ENCODE peak calls at places on chromosomes 7 and 10, in four cellular contexts. G, I, E and S are unnamed samples.

GRCh38 chr10:47311193-47311899 is 10.9 kb upstream of the GDF2 start:
- DNase-seq in I (no peak), G (no peak), E (peak), S (no peak)

GRCh38 chr7:919114-919442 is 35.4 kb downstream of the ADAP1 start:
- DNase-seq in I (no peak), G (peak), E (no peak), S (no peak)

GRCh38 chr10:101120884-101121660 is 10.0 kb upstream of the TLX1 start:
- DNase-seq in G (no peak), I (no peak), E (no peak), S (no peak)

GRCh38 chr10:33373263-33373662 is 38.8 kb upstream of the NRP1 start:
- DNase-seq in E (no peak), G (no peak), I (no peak), S (no peak)

GRCh38 chr10:67107670-67108069 is 181.8 kb downstream of the LRRTM3 start:
- DNase-seq in I (no peak), E (no peak), G (peak), S (no peak)

GRCh38 chr7:5774136-5774535 is 7.3 kb downstream of the RNF216 start:
- DNase-seq in I (no peak), G (no peak), E (no peak), S (no peak)

GRCh38 chr7:32161708-32162107 is 91.5 kb upstream of the PDE1C start:
- DNase-seq in E (no peak), G (no peak), I (no peak), S (no peak)

GRCh38 chr7:54394877-54395276 is 147.3 kb upstream of the VSTM2A start:
- DNase-seq in I (no peak), G (no peak), E (no peak), S (no peak)

GRCh38 chr10:124701881-124702656 is 42.1 kb downstream of the FAM53B start:
- DNase-seq in G (no peak), I (no peak), E (peak), S (no peak)

GRCh38 chr10:21510218-21511070 is 15.0 kb downstream of the SKIDA1 start:
- DNase-seq in E (no peak), G (peak), I (no peak), S (no peak)

GRCh38 chr7:128347573-128348147 is 4.0 kb upstream of the RBM28 start:
- DNase-seq in I (no peak), E (peak), G (peak), S (peak)

GRCh38 chr7:135206887-135207738 is 4.2 kb downstream of the WDR91 start:
- DNase-seq in E (no peak), I (peak), G (no peak), S (no peak)

GRCh38 chr10:28036587-28036986 is 37.7 kb upstream of the ODAD2 start:
- DNase-seq in I (no peak), G (no peak), E (no peak), S (no peak)

GRCh38 chr7:69198250-69198649 is 400.0 kb upstream of the AUTS2 start:
- DNase-seq in I (no peak), E (no peak), G (no peak), S (no peak)

GRCh38 chr7:41808541-41808940 is 105.7 kb upstream of the INHBA start:
- DNase-seq in G (peak), E (no peak), I (no peak), S (no peak)

GRCh38 chr7:41809081-41809480 is 106.2 kb upstream of the INHBA start:
- DNase-seq in I (no peak), E (no peak), G (no peak), S (no peak)

GRCh38 chr7:41810258-41810576 is 107.3 kb upstream of the INHBA start:
- DNase-seq in I (peak), G (no peak), E (no peak), S (no peak)

GRCh38 chr7:41814888-41815287 is 112.0 kb upstream of the INHBA start:
- DNase-seq in G (no peak), I (no peak), E (no peak), S (no peak)

GRCh38 chr7:41809487-41810257 is 106.8 kb upstream of the INHBA start:
- DNase-seq in E (no peak), I (no peak), G (no peak), S (no peak)
- TF ChIP-seq CBFB in E (no peak), I (no peak), G (no peak), S (no peak)

DNA sequence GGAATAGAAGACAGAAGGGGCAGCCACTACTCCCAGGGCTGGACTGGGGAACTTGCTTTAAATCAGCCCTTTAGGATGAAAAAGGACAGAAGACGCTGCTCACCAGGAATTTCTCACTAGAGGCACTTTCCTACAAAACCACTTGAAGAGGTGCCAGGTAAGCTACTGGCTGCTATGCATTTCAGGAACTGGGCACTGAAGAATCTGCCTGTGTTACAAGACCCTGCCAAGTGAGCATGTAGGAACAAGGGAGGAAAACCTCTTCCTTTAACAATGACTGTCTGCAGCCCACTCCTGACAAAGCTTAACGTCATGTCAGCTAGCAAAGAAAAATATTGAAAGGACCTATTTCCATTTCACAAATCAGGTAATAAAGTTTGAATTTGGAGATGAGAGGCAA is 5.8 kb upstream of the AGMO start:
- DNase-seq in I (no peak), G (no peak), E (no peak), S (no peak)
- TF ChIP-seq CBFB in I (no peak), G (no peak), E (no peak), S (no peak)

GRCh38 chr7:78225534-78225933 is 427.0 kb downstream of the PHTF2 start:
- DNase-seq in G (no peak), E (no peak), I (no peak), S (no peak)

GRCh38 chr7:78220754-78221153 is 422.2 kb downstream of the PHTF2 start:
- DNase-seq in G (no peak), E (no peak), I (no peak), S (no peak)

GRCh38 chr7:78223598-78223997 is 425.0 kb downstream of the PHTF2 start:
- DNase-seq in I (no peak), E (no peak), G (no peak), S (no peak)

GRCh38 chr7:78224923-78225322 is 426.4 kb downstream of the PHTF2 start:
- DNase-seq in E (no peak), G (no peak), I (no peak), S (no peak)

GRCh38 chr7:78221961-78222751 is 423.6 kb downstream of the PHTF2 start:
- DNase-seq in G (no peak), I (no peak), E (no peak), S (no peak)
- TF ChIP-seq CBFB in G (no peak), I (no peak), E (no peak), S (no peak)

DNA sequence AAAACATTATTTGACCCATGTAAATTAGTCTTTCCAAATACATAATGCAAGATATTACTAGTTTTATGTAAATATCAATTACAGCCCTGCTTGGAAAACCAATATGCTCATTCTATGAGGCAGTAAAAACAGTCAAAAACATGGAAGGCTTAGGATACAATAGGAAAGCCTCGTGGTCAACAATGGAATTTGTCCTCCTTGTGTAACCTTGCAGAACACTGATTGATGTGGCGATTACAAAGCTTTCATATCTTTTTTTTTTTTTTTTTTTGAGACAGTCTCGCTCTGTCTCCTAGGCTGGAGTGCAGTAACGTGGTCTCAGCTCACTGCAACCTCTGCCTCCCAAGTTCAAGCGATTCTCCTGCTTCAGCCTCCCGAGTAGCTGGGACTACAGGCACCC is 157.3 kb upstream of the BET1 start:
- DNase-seq in G (no peak), E (no peak), I (no peak), S (no peak)
- TF ChIP-seq CBFB in G (no peak), E (no peak), I (no peak), S (no peak)

DNA sequence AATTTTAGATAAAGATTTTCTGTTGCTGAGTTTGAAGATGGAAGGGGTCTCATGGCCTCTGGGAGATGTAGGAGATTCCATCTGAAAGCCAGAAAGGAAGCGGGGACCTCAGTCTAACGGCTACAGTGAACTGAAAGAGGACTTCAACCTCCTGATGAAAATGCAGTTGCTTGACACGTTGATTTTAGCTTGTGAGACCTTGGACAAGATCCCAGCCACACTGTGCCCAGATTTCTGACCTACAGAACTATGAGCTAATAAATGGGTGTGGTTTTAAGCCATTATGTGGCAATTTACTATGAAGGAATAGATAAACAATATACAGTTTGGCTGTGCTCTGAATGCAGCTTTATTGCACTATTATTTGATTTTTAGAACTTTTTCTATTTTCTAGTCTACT is 342.3 kb upstream of the SEMA3D start:
- DNase-seq in I (no peak), G (no peak), E (no peak), S (no peak)
- TF ChIP-seq CBFB in I (no peak), G (no peak), E (no peak), S (no peak)

GRCh38 chr10:48505394-48506112 is 99.3 kb downstream of the ARHGAP22 start:
- DNase-seq in G (peak), E (peak), I (no peak), S (no peak)
- TF ChIP-seq CBFB in G (no peak), E (no peak), I (no peak), S (no peak)

DNA sequence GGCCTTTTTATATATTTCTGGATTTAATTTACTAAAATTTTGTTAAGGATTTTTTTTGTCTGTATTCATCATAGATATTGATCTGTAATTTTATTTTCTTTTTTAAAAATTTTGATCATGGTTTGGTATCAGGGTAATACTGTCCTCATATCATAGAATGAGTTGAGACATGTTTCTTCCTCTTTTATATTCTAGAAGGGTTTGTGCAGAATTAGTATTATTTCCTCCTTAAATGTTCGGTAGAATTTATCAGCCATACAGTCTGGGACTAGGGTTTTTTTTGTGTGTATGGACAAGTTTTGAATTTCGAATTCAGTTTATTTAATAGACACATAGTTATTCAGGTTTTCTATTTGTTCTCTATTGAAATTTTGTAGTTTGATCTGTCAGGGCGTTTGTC is 54.0 kb downstream of the SHOC2 start:
- DNase-seq in I (no peak), E (no peak), G (no peak), S (no peak)
- TF ChIP-seq CBFB in I (no peak), E (no peak), G (no peak), S (no peak)